ENCODE peak calls at places on chromosomes 4 and X, in four cellular contexts. Z, Y, I and S are unnamed samples.

GRCh38 chr4:127781303-127782024 is 658 bp upstream of the HSPA4L start:
- DNase-seq in Z (no peak), Y (peak), I (peak), S (no peak)

GRCh38 chr4:68654946-68655721 is 15.3 kb downstream of the UGT2B15 start:
- DNase-seq in Z (no peak), Y (no peak), I (no peak), S (no peak)

GRCh38 chrX:19137064-19137463 is 14.8 kb upstream of the ADGRG2 start:
- DNase-seq in Z (no peak), Y (no peak), I (peak), S (no peak)

GRCh38 chr4:46994007-46994405 is 625 bp upstream of the GABRA4 start:
- DNase-seq in Z (no peak), Y (peak), I (no peak), S (no peak)

GRCh38 chrX:150449313-150449712 is 86.2 kb downstream of the MAMLD1 start:
- DNase-seq in Z (no peak), Y (no peak), I (no peak), S (no peak)

GRCh38 chr4:985123-985830 is 1.6 kb upstream of the IDUA start:
- DNase-seq in Z (no peak), Y (peak), I (peak), S (no peak)

GRCh38 chr4:77203380-77204197 is 46.6 kb downstream of the CCNG2 start:
- DNase-seq in Z (peak), Y (peak), I (peak), S (peak)

GRCh38 chr4:88659061-88659889 is 38.4 kb downstream of the NAP1L5 start:
- DNase-seq in Z (no peak), Y (peak), I (peak), S (no peak)

GRCh38 chr4:113952452-113953029 is 26.9 kb downstream of the ARSJ start:
- DNase-seq in Z (peak), Y (peak), I (peak), S (no peak)

GRCh38 chr4:20260821-20261220 is 9.1 kb downstream of the SLIT2 start:
- DNase-seq in Z (no peak), Y (no peak), I (no peak), S (no peak)

GRCh38 chr4:150886597-150886996 is 128.5 kb downstream of the LRBA start:
- DNase-seq in Z (no peak), Y (peak), I (peak), S (no peak)

GRCh38 chrX:24498975-24499374 is 33.9 kb downstream of the PDK3 start:
- DNase-seq in Z (no peak), Y (peak), I (peak), S (no peak)

GRCh38 chrX:153495362-153495751 is 577 bp downstream of the BGN start:
- DNase-seq in Z (no peak), Y (peak), I (peak), S (no peak)

GRCh38 chr4:154329268-154329858 is 162.2 kb downstream of the DCHS2 start:
- DNase-seq in Z (no peak), Y (peak), I (peak), S (peak)

GRCh38 chrX:10106801-10107200 is 50.0 kb upstream of the CLCN4 start:
- DNase-seq in Z (no peak), Y (no peak), I (no peak), S (no peak)

GRCh38 chrX:41692162-41692749 is 3.5 kb downstream of the GPR34 start:
- DNase-seq in Z (no peak), Y (peak), I (peak), S (peak)

GRCh38 chr4:124940387-124940786 is 227.9 kb upstream of the ANKRD50 start:
- DNase-seq in Z (no peak), Y (peak), I (peak), S (no peak)

GRCh38 chrX:75156537-75156945 is 458 bp upstream of the ABCB7 start:
- DNase-seq in Z (no peak), Y (peak), I (peak), S (no peak)

GRCh38 chr4:98908703-98909262 is 20.1 kb downstream of the EIF4E start:
- DNase-seq in Z (no peak), Y (no peak), I (no peak), S (no peak)

GRCh38 chr4:74205046-74205445 is 47.1 kb downstream of the MTHFD2L start:
- DNase-seq in Z (no peak), Y (no peak), I (no peak), S (no peak)
- H3K9ac ChIP-seq in Z (no peak), Y (no peak), I (no peak), S (no peak)

GRCh38 chr4:121088867-121089266 is 16.5 kb upstream of the NDNF start:
- DNase-seq in Z (no peak), Y (no peak), I (no peak), S (no peak)
- TF ChIP-seq EZH2 in Z (no peak), Y (no peak), I (no peak), S (no peak)

GRCh38 chr4:8746523-8747466 is 124.8 kb downstream of the HMX1 start:
- DNase-seq in Z (no peak), Y (no peak), I (no peak), S (no peak)
- H3K9ac ChIP-seq in Z (no peak), Y (no peak), I (no peak), S (no peak)

GRCh38 chr4:6472387-6473263 is at the start of gene PPP2R2C:
- DNase-seq in Z (no peak), Y (no peak), I (no peak), S (no peak)
- TF ChIP-seq EZH2 in Z (peak), Y (no peak), I (no peak), S (no peak)

GRCh38 chrX:13834316-13834715 is 17.4 kb upstream of the GPM6B start:
- DNase-seq in Z (no peak), Y (no peak), I (no peak), S (no peak)
- H3K9ac ChIP-seq in Z (no peak), Y (no peak), I (no peak), S (no peak)

GRCh38 chr4:6268650-6269399 is 825 bp upstream of the WFS1 start:
- DNase-seq in Z (no peak), Y (no peak), I (no peak), S (no peak)
- TF ChIP-seq EZH2 in Z (no peak), Y (no peak), I (no peak), S (no peak)

GRCh38 chr4:26822546-26822945 is 38.1 kb upstream of the STIM2 start:
- DNase-seq in Z (no peak), Y (no peak), I (no peak), S (no peak)
- H3K9ac ChIP-seq in Z (no peak), Y (no peak), I (no peak), S (no peak)